ENCODE peak calls at places on chromosomes 5 and 9, in seven cellular contexts. O is IMR-90, W is H1, B is mesendoderm, R is H9, E is trophoblast cell, U is mesenchymal stem cell. I is an unnamed sample.
A peak's percentile ranks its signal among the peaks of the same experiment; 100 is the strongest.

GRCh38 chr9:35728041-35728971 is 3.7 kb downstream of the TLN1 start:
- DNase-seq in O (peak; percentile 90), W (no peak), B (peak; percentile 98), R (peak; percentile 66), E (peak; percentile 71), U (peak; percentile 86), I (peak; percentile 72)

GRCh38 chr5:133938932-133939331 is 29.5 kb downstream of the C5orf15 start:
- DNase-seq in O (no peak), W (no peak), B (no peak), R (no peak), E (no peak), U (no peak), I (no peak)

GRCh38 chr5:39570418-39571027 is 145.7 kb upstream of the DAB2 start:
- DNase-seq in O (peak; percentile 61), W (no peak), B (peak; percentile 37), R (no peak), E (peak; percentile 74), U (peak; percentile 54), I (peak; percentile 9)

GRCh38 chr9:34988218-34989055 is 1.1 kb upstream of the DNAJB5 start:
- DNase-seq in O (no peak), W (no peak), B (peak; percentile 53), R (peak; percentile 50), E (no peak), U (no peak), I (no peak)

GRCh38 chr9:2919347-2919746 is 75.5 kb upstream of the PUM3 start:
- DNase-seq in O (no peak), W (no peak), B (no peak), R (no peak), E (no peak), U (peak; percentile 0), I (no peak)

GRCh38 chr9:110476251-110476650 is 103.3 kb downstream of the SVEP1 start:
- DNase-seq in O (no peak), W (no peak), B (peak; percentile 90), R (no peak), E (no peak), U (no peak), I (no peak)

GRCh38 chr5:132258102-132259060 is 885 bp downstream of the PDLIM4 start:
- DNase-seq in O (peak; percentile 61), W (no peak), B (no peak), R (peak; percentile 25), E (peak; percentile 13), U (peak; percentile 85), I (no peak)

GRCh38 chr5:156670615-156671014 is 179.5 kb upstream of the PPP1R2B start:
- DNase-seq in O (no peak), W (no peak), B (no peak), R (no peak), E (no peak), U (no peak), I (no peak)

GRCh38 chr5:141608046-141608445 is 10.8 kb downstream of the DIAPH1 start:
- DNase-seq in O (no peak), W (no peak), B (no peak), R (no peak), E (no peak), U (no peak), I (no peak)

GRCh38 chr5:141609044-141609443 is 9.8 kb downstream of the DIAPH1 start:
- DNase-seq in O (no peak), W (no peak), B (no peak), R (no peak), E (no peak), U (no peak), I (no peak)

GRCh38 chr5:141611289-141611688 is 7.5 kb downstream of the DIAPH1 start:
- DNase-seq in O (no peak), W (no peak), B (peak; percentile 44), R (no peak), E (peak; percentile 59), U (no peak), I (no peak)

GRCh38 chr5:141605523-141606277 is 13.1 kb downstream of the DIAPH1 start:
- DNase-seq in O (no peak), W (no peak), B (no peak), R (no peak), E (no peak), U (peak; percentile 21), I (no peak)

GRCh38 chr5:141608557-141608956 is 10.2 kb downstream of the DIAPH1 start:
- DNase-seq in O (no peak), W (no peak), B (no peak), R (no peak), E (no peak), U (no peak), I (no peak)
- H3K18ac ChIP-seq in O (no peak overlapping the region), W (no peak overlapping the region), B (no peak overlapping the region), R (no peak overlapping the region), E (no peak overlapping the region), U (no peak overlapping the region), I (no peak overlapping the region)

DNA sequence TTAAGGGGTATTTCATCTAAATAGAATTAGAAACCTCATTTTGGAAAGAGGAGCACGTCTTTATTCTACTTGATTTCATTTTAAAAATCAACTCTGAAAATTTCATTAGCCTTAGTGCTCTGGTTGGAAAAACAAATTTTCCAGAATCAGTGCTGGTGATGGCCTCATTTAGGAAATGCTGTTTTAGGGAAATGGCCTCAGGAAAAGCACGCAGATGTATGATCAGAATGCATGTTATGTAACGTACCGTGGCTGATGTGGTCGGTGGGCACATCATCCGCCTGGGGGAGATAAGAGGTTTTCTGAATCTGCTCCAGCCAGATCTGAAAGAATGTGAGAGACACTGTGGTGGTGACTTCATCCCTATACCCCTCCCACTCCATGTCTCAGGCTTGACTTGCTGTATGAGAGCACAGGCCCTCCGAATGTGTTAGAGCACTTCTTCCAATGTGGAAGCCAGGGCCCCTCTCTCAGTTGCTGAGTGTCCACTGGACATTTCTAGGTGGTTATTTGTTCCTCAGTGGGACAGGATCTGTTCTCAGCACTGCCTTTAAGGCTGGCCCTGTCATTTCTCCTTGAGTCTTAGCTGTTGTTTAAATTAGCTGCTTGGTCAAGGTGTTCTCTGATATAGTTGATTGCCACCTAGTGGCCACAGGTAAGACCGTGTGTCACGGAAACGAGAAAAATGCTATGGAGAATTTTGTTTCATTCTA is 96.5 kb downstream of the ARHGAP26 start:
- DNase-seq in O (peak; percentile 73), W (no peak), B (peak; percentile 96), R (peak; percentile 69), E (peak; percentile 93), U (peak; percentile 60), I (peak; percentile 42)
- H3K18ac ChIP-seq in O (no peak overlapping the region), W (peak overlapping the region; percentile 43), B (no peak overlapping the region), R (no peak overlapping the region), E (no peak overlapping the region), U (no peak overlapping the region), I (no peak overlapping the region)

GRCh38 chr5:35294976-35295375 is 64.7 kb upstream of the PRLR start:
- DNase-seq in O (no peak), W (no peak), B (peak; percentile 55), R (no peak), E (no peak), U (no peak), I (no peak)

GRCh38 chr5:35294017-35294416 is 63.7 kb upstream of the PRLR start:
- DNase-seq in O (no peak), W (no peak), B (no peak), R (no peak), E (no peak), U (no peak), I (no peak)
- H3K18ac ChIP-seq in O (no peak overlapping the region), W (no peak overlapping the region), B (no peak overlapping the region), R (no peak overlapping the region), E (no peak overlapping the region), U (no peak overlapping the region), I (no peak overlapping the region)

GRCh38 chr5:163445345-163445744 is 8.0 kb downstream of the CCNG1 start:
- DNase-seq in O (no peak), W (no peak), B (no peak), R (no peak), E (no peak), U (no peak), I (no peak)
- H3K18ac ChIP-seq in O (no peak overlapping the region), W (no peak overlapping the region), B (no peak overlapping the region), R (no peak overlapping the region), E (no peak overlapping the region), U (no peak overlapping the region), I (no peak overlapping the region)

GRCh38 chr5:138981131-138981530 is 106.0 kb upstream of the LRRTM2 start:
- DNase-seq in O (peak; percentile 77), W (no peak), B (no peak), R (peak; percentile 3), E (peak; percentile 56), U (peak; percentile 40), I (no peak)

GRCh38 chr5:138981606-138982005 is 106.5 kb upstream of the LRRTM2 start:
- DNase-seq in O (no peak), W (no peak), B (no peak), R (peak; percentile 8), E (no peak), U (no peak), I (no peak)

GRCh38 chr5:138975098-138975847 is 100.1 kb upstream of the LRRTM2 start:
- DNase-seq in O (peak; percentile 84), W (no peak), B (no peak), R (no peak), E (no peak), U (peak; percentile 95), I (no peak)

GRCh38 chr5:138979684-138980275 is 104.6 kb upstream of the LRRTM2 start:
- DNase-seq in O (no peak), W (no peak), B (no peak), R (peak; percentile 24), E (no peak), U (no peak), I (no peak)

GRCh38 chr5:138978085-138978484 is 103.0 kb upstream of the LRRTM2 start:
- DNase-seq in O (peak; percentile 42), W (no peak), B (peak; percentile 53), R (peak; percentile 2), E (no peak), U (no peak), I (no peak)
- H3K18ac ChIP-seq in O (peak overlapping the region; percentile 44), W (no peak overlapping the region), B (no peak overlapping the region), R (no peak overlapping the region), E (no peak overlapping the region), U (no peak overlapping the region), I (no peak overlapping the region)

GRCh38 chr5:171201285-171201684 is 107.8 kb upstream of the TLX3 start:
- DNase-seq in O (peak; percentile 2), W (no peak), B (peak; percentile 26), R (no peak), E (no peak), U (no peak), I (no peak)

GRCh38 chr5:171207256-171207866 is 101.7 kb upstream of the TLX3 start:
- DNase-seq in O (peak; percentile 57), W (peak; percentile 13), B (peak; percentile 74), R (no peak), E (peak; percentile 88), U (peak; percentile 62), I (peak; percentile 32)

GRCh38 chr5:171205375-171205774 is 103.7 kb upstream of the TLX3 start:
- DNase-seq in O (no peak), W (no peak), B (peak; percentile 27), R (no peak), E (no peak), U (no peak), I (peak; percentile 17)
- H3K18ac ChIP-seq in O (no peak overlapping the region), W (no peak overlapping the region), B (no peak overlapping the region), R (no peak overlapping the region), E (no peak overlapping the region), U (no peak overlapping the region), I (no peak overlapping the region)

GRCh38 chr9:132324425-132324824 is 30.4 kb downstream of the SETX start:
- DNase-seq in O (no peak), W (no peak), B (peak; percentile 22), R (no peak), E (no peak), U (no peak), I (no peak)

GRCh38 chr9:132319421-132320110 is 35.2 kb downstream of the SETX start:
- DNase-seq in O (no peak), W (no peak), B (peak; percentile 88), R (no peak), E (no peak), U (no peak), I (peak; percentile 9)
- H3K18ac ChIP-seq in O (no peak overlapping the region), W (no peak overlapping the region), B (no peak overlapping the region), R (no peak overlapping the region), E (no peak overlapping the region), U (no peak overlapping the region), I (no peak overlapping the region)